ENCODE peak calls at places on chromosomes 1 and 21, in seven cellular contexts. O is occipital lobe, H is NCI-H69, Q is pancreas, L is HS-27A, R is iris pigment epithelial cell, X is AG09309. P is an unnamed sample.

GRCh38 chr21:46297311-46298082 is 11.4 kb downstream of the YBEY start:
- DNase-seq in L (no peak), R (peak), H (peak), X (no peak), O (no peak), Q (no peak), P (no peak)

GRCh38 chr1:32878183-32878582 is 7.5 kb upstream of the FNDC5 start:
- DNase-seq in Q (no peak), L (no peak), O (no peak), X (peak), R (peak), H (peak), P (no peak)

GRCh38 chr1:205531191-205532025 is 26.9 kb downstream of the CDK18 start:
- DNase-seq in X (no peak), Q (no peak), O (no peak), H (no peak), L (no peak), R (no peak), P (no peak)

GRCh38 chr1:23478896-23479790 is 4.8 kb downstream of the ASAP3 start:
- DNase-seq in H (no peak), R (peak), L (no peak), X (no peak), O (peak), Q (peak), P (no peak)

GRCh38 chr1:54404939-54405880 is 984 bp downstream of the SSBP3 start:
- DNase-seq in O (no peak), R (no peak), X (no peak), L (no peak), H (peak), Q (peak), P (no peak)

GRCh38 chr1:8154621-8155052 is 128.5 kb upstream of the ERRFI1 start:
- DNase-seq in X (no peak), H (peak), R (peak), O (no peak), L (no peak), Q (peak), P (no peak)

GRCh38 chr21:33894736-33895288 is 20.8 kb downstream of the ATP5PO start:
- DNase-seq in H (peak), R (peak), X (peak), L (peak), Q (peak), O (peak), P (peak)

GRCh38 chr1:1583667-1584010 is 9.0 kb upstream of the SSU72 start:
- DNase-seq in X (no peak), Q (no peak), H (no peak), O (no peak), L (no peak), R (no peak), P (no peak)

GRCh38 chr1:78280626-78281025 is 210.1 kb upstream of the PTGFR start:
- DNase-seq in H (no peak), X (no peak), O (no peak), R (no peak), L (no peak), Q (no peak), P (no peak)

GRCh38 chr1:154443274-154444013 is 38.3 kb downstream of the IL6R start:
- DNase-seq in O (no peak), L (no peak), H (no peak), R (no peak), Q (no peak), X (no peak), P (no peak)

GRCh38 chr1:162081316-162081715 is 11.8 kb downstream of the NOS1AP start:
- DNase-seq in X (no peak), Q (no peak), R (no peak), H (peak), L (peak), O (no peak), P (no peak)

GRCh38 chr1:12173631-12174121 is 6.9 kb downstream of the TNFRSF1B start:
- DNase-seq in R (no peak), O (no peak), L (no peak), H (no peak), Q (no peak), X (no peak), P (peak)

GRCh38 chr1:48869116-48869893 is 92.6 kb upstream of the BEND5 start:
- DNase-seq in Q (no peak), O (no peak), L (no peak), X (peak), R (no peak), H (peak), P (no peak)

GRCh38 chr1:23597635-23598388 is 38.5 kb upstream of the ID3 start:
- DNase-seq in L (no peak), H (peak), X (no peak), O (no peak), Q (no peak), R (no peak), P (no peak)